ENCODE peak calls at places on chromosome 19, in four cellular contexts. One of them, this sample, is unnamed.

GRCh38 chr19:51274037-51274370 is 23.1 kb downstream of the SIGLECL1 start:
- DNase-seq in RWPE1: no peak
- DNase-seq in progenitor cell of endocrine pancreas: no peak
- DNase-seq in osteoblast: peak; percentile 74
- DNase-seq in this sample: no peak

GRCh38 chr19:48627211-48627864 is 8.0 kb downstream of the SPHK2 start:
- DNase-seq in osteoblast: peak; percentile 73
- DNase-seq in progenitor cell of endocrine pancreas: no peak
- DNase-seq in RWPE1: no peak
- DNase-seq in this sample: no peak

GRCh38 chr19:14559916-14560775 is 11.7 kb downstream of the NDUFB7 start:
- DNase-seq in osteoblast: peak; percentile 64
- DNase-seq in progenitor cell of endocrine pancreas: no peak
- DNase-seq in RWPE1: no peak
- DNase-seq in this sample: no peak

GRCh38 chr19:49019242-49019932 is 2.5 kb upstream of the LHB start:
- DNase-seq in progenitor cell of endocrine pancreas: no peak
- DNase-seq in RWPE1: peak; percentile 70
- DNase-seq in osteoblast: peak; percentile 94
- DNase-seq in this sample: no peak

GRCh38 chr19:3034845-3035541 is 5.9 kb upstream of the TLE2 start:
- DNase-seq in RWPE1: no peak
- DNase-seq in progenitor cell of endocrine pancreas: no peak
- DNase-seq in osteoblast: peak; percentile 92
- DNase-seq in this sample: no peak

GRCh38 chr19:33093420-33094210 is 12.6 kb downstream of the GPATCH1 start:
- DNase-seq in RWPE1: no peak
- DNase-seq in osteoblast: peak; percentile 22
- DNase-seq in progenitor cell of endocrine pancreas: no peak
- DNase-seq in this sample: no peak

GRCh38 chr19:50248413-50248812 is 45.0 kb downstream of the MYH14 start:
- DNase-seq in progenitor cell of endocrine pancreas: no peak
- DNase-seq in osteoblast: peak; percentile 32
- DNase-seq in RWPE1: no peak
- DNase-seq in this sample: no peak

GRCh38 chr19:49297403-49297802 is 27.6 kb downstream of the SLC6A16 start:
- DNase-seq in RWPE1: no peak
- DNase-seq in osteoblast: no peak
- DNase-seq in progenitor cell of endocrine pancreas: no peak
- DNase-seq in this sample: no peak

GRCh38 chr19:3604987-3605343 is 1.7 kb downstream of the TBXA2R start:
- DNase-seq in RWPE1: no peak
- DNase-seq in osteoblast: no peak
- DNase-seq in progenitor cell of endocrine pancreas: no peak
- DNase-seq in this sample: no peak

GRCh38 chr19:2149980-2150793 is 1.2 kb downstream of the AP3D1 start:
- DNase-seq in osteoblast: peak; percentile 78
- DNase-seq in RWPE1: no peak
- DNase-seq in progenitor cell of endocrine pancreas: no peak
- DNase-seq in this sample: no peak

GRCh38 chr19:36528921-36529518 is 949 bp upstream of the ZNF260 start:
- DNase-seq in RWPE1: peak; percentile 4
- DNase-seq in progenitor cell of endocrine pancreas: no peak
- DNase-seq in osteoblast: peak; percentile 63
- DNase-seq in this sample: no peak

GRCh38 chr19:18774782-18775444 is 16.2 kb downstream of the COMP start:
- DNase-seq in osteoblast: peak; percentile 71
- DNase-seq in RWPE1: no peak
- DNase-seq in progenitor cell of endocrine pancreas: no peak
- DNase-seq in this sample: no peak

GRCh38 chr19:18777156-18777724 is 13.9 kb downstream of the COMP start:
- DNase-seq in progenitor cell of endocrine pancreas: no peak
- DNase-seq in osteoblast: peak; percentile 44
- DNase-seq in RWPE1: no peak
- DNase-seq in this sample: peak; percentile 19

GRCh38 chr19:18775586-18776287 is 15.4 kb downstream of the COMP start:
- DNase-seq in RWPE1: peak; percentile 52
- DNase-seq in osteoblast: peak; percentile 100
- DNase-seq in progenitor cell of endocrine pancreas: no peak
- DNase-seq in this sample: peak; percentile 15

GRCh38 chr19:18776736-18777135 is 14.4 kb downstream of the COMP start:
- DNase-seq in RWPE1: no peak
- DNase-seq in progenitor cell of endocrine pancreas: no peak
- DNase-seq in osteoblast: peak; percentile 97
- DNase-seq in this sample: no peak

GRCh38 chr19:18776288-18776594 is 14.9 kb downstream of the COMP start:
- DNase-seq in progenitor cell of endocrine pancreas: no peak
- DNase-seq in osteoblast: peak; percentile 100
- DNase-seq in RWPE1: peak; percentile 59
- DNase-seq in this sample: no peak
- TF ChIP-seq CTCF in progenitor cell of endocrine pancreas: no peak
- TF ChIP-seq CTCF in osteoblast: peak; percentile 54
- TF ChIP-seq CTCF in RWPE1: peak; percentile 28
- TF ChIP-seq CTCF in this sample: no peak

DNA sequence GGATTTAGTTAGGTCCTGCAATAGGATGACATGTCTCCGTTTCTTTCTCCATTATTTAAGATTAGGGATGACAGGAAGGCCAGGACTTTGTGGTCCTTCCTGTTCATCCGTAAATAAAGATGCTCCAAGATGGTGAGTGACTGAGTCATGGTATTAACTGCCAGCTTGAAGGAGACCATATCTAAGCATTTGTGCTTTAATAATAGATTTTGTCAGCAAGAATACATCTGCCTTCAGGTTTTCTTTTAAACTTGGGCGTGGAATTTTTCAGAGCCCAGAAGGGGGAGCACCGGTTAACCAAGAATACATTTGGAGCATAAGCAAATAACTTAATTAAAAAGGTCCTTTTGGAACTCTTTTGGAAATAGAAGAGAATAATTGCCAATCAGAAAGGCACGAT is 68.2 kb downstream of the ARHGAP35 start:
- DNase-seq in progenitor cell of endocrine pancreas: no peak
- DNase-seq in osteoblast: no peak
- DNase-seq in RWPE1: no peak
- DNase-seq in this sample: no peak
- TF ChIP-seq CTCF in progenitor cell of endocrine pancreas: peak; percentile 11
- TF ChIP-seq CTCF in osteoblast: peak; percentile 41
- TF ChIP-seq CTCF in RWPE1: no peak
- TF ChIP-seq CTCF in this sample: no peak

GRCh38 chr19:38233740-38234251 is 9.8 kb upstream of the DPF1 start:
- DNase-seq in progenitor cell of endocrine pancreas: peak; percentile 80
- DNase-seq in osteoblast: peak; percentile 99
- DNase-seq in RWPE1: peak; percentile 73
- DNase-seq in this sample: peak; percentile 89
- TF ChIP-seq CTCF in progenitor cell of endocrine pancreas: peak; percentile 89
- TF ChIP-seq CTCF in osteoblast: peak; percentile 82
- TF ChIP-seq CTCF in RWPE1: peak; percentile 79
- TF ChIP-seq CTCF in this sample: peak; percentile 91

DNA sequence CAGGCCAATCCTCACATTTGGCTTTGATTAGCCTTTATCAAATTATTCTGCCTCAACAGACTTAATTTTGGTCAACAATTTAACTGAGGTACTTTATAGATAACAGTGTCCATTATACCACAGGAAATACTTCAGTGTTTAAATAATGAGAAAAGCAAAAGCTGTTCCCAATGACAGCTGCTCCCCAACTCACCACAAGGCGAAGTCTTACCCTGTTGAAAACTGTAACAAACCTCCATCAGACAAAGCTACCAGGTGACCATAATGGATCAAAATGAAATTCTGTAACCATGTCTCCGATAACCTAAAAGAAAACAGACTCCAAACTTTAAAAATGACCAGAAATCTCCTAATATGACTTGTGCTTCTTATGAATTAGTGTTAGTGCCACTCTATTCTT is 50.3 kb downstream of the ZNF44 start:
- DNase-seq in progenitor cell of endocrine pancreas: no peak
- DNase-seq in RWPE1: no peak
- DNase-seq in osteoblast: no peak
- DNase-seq in this sample: no peak
- TF ChIP-seq CTCF in progenitor cell of endocrine pancreas: no peak
- TF ChIP-seq CTCF in RWPE1: no peak
- TF ChIP-seq CTCF in osteoblast: no peak
- TF ChIP-seq CTCF in this sample: no peak

This sample was measured in mesothelial cell of epicardium.